ENCODE peak calls at places on chromosomes 13 and 19, in seven cellular contexts. V, F, X, A, M, B and U are unnamed samples.

GRCh38 chr13:39327080-39327479 is 275.9 kb downstream of the LHFPL6 start:
- DNase-seq in V (no peak), F (no peak), X (no peak), A (no peak), M (no peak), B (no peak), U (no peak)

GRCh38 chr19:18202759-18203407 is 959 bp downstream of the RAB3A start:
- DNase-seq in V (no peak), F (peak; percentile 57), X (peak; percentile 29), A (peak; percentile 55), M (no peak), B (no peak), U (no peak)

GRCh38 chr19:42316223-42317211 is 3.4 kb downstream of the TMEM145 start:
- DNase-seq in V (peak; percentile 42), F (no peak), X (peak; percentile 50), A (no peak), M (no peak), B (no peak), U (no peak)

GRCh38 chr19:33301011-33301899 is 1.1 kb downstream of the CEBPA start:
- DNase-seq in V (no peak), F (no peak), X (peak; percentile 14), A (no peak), M (no peak), B (no peak), U (no peak)

GRCh38 chr19:19279062-19279612 is 6.0 kb upstream of the TM6SF2 start:
- DNase-seq in V (no peak), F (no peak), X (no peak), A (no peak), M (no peak), B (no peak), U (no peak)

GRCh38 chr19:46357846-46358583 is 11.1 kb downstream of the PPP5C start:
- DNase-seq in V (peak; percentile 45), F (no peak), X (peak; percentile 20), A (no peak), M (no peak), B (no peak), U (no peak)

GRCh38 chr13:31476753-31477152 is 262.6 kb upstream of the RXFP2 start:
- DNase-seq in V (peak; percentile 57), F (no peak), X (peak; percentile 73), A (no peak), M (no peak), B (peak; percentile 13), U (no peak)

GRCh38 chr13:91249370-91249769 is 98.1 kb upstream of the MIR17HG start:
- DNase-seq in V (no peak), F (no peak), X (no peak), A (no peak), M (no peak), B (no peak), U (no peak)

GRCh38 chr19:58407658-58408151 is 744 bp upstream of the ZNF584 start:
- DNase-seq in V (peak; percentile 38), F (peak; percentile 41), X (no peak), A (no peak), M (no peak), B (no peak), U (no peak)